ENCODE peak calls at places on chromosome 10, in five cellular contexts. C is WTC11, O is T-helper 22 cell, I is colonic mucosa, Y is NCI-H187. K is an unnamed sample.

GRCh38 chr10:88106348-88106747 is 242.9 kb downstream of the PTEN start:
- DNase-seq in Y (no peak), O (no peak), C (no peak), I (no peak), K (no peak)

GRCh38 chr10:32413513-32413912 is 32.4 kb upstream of the CCDC7 start:
- DNase-seq in C (no peak), Y (no peak), O (peak; percentile 10), I (no peak), K (peak; percentile 4)

GRCh38 chr10:97685395-97685958 is 1.6 kb downstream of the AVPI1 start:
- DNase-seq in Y (no peak), I (peak; percentile 59), C (peak; percentile 50), O (no peak), K (no peak)

GRCh38 chr10:14397069-14397468 is 66.3 kb upstream of the FRMD4A start:
- DNase-seq in Y (no peak), O (no peak), I (peak; percentile 22), C (no peak), K (no peak)

GRCh38 chr10:125043824-125044658 is 102.1 kb downstream of the ZRANB1 start:
- DNase-seq in O (no peak), Y (no peak), I (no peak), C (no peak), K (no peak)

GRCh38 chr10:77959384-77959783 is 32.8 kb upstream of the DLG5 start:
- DNase-seq in O (no peak), C (no peak), I (no peak), Y (no peak), K (no peak)

GRCh38 chr10:51269816-51270215 is 195.5 kb downstream of the PRKG1 start:
- DNase-seq in O (no peak), Y (no peak), I (no peak), C (no peak), K (no peak)

GRCh38 chr10:1061930-1062769 is 6.0 kb downstream of the WDR37 start:
- DNase-seq in O (no peak), I (no peak), Y (no peak), C (no peak), K (no peak)

GRCh38 chr10:125816548-125816947 is 6.5 kb downstream of the UROS start:
- DNase-seq in Y (no peak), C (no peak), O (no peak), I (no peak), K (no peak)

GRCh38 chr10:127618797-127619196 is 69.7 kb downstream of the NPS start:
- DNase-seq in I (no peak), O (no peak), C (no peak), Y (no peak), K (no peak)

GRCh38 chr10:72883861-72884260 is 9.7 kb upstream of the OIT3 start:
- DNase-seq in Y (no peak), O (no peak), C (no peak), I (no peak), K (no peak)

GRCh38 chr10:97553575-97554100 is 18.9 kb upstream of the ANKRD2 start:
- DNase-seq in Y (no peak), C (peak; percentile 81), I (peak; percentile 47), O (no peak), K (no peak)

K was measured in glomerular endothelial cell.